ENCODE peak calls at places on chromosomes 13 and 19, in seven cellular contexts. T is heart left ventricle, C is WTC11, P is GM12865, D is adrenal gland, N is nephron progenitor cell, E is tibial artery. G is an unnamed sample.

GRCh38 chr13:43360196-43360595 is 336.8 kb downstream of the DNAJC15 start:
- DNase-seq in T (no peak), C (no peak), P (no peak), D (no peak), N (no peak), E (no peak), G (no peak)

GRCh38 chr13:48645845-48646244 is 7.9 kb upstream of the CYSLTR2 start:
- DNase-seq in T (no peak), C (no peak), P (no peak), D (no peak), N (no peak), E (no peak), G (no peak)

GRCh38 chr19:31232871-31233270 is 116.4 kb downstream of the TSHZ3 start:
- DNase-seq in T (no peak), C (no peak), P (no peak), D (no peak), N (no peak), E (no peak), G (no peak)

GRCh38 chr19:33194884-33195710 is 967 bp downstream of the LRP3 start:
- DNase-seq in T (no peak), C (peak; percentile 39), P (no peak), D (peak; percentile 82), N (peak; percentile 50), E (no peak), G (peak; percentile 41)

GRCh38 chr19:49639401-49640112 is 386 bp downstream of the RRAS start:
- DNase-seq in T (no peak), C (no peak), P (no peak), D (peak; percentile 69), N (no peak), E (no peak), G (no peak)

GRCh38 chr19:12667903-12668302 is 1.3 kb downstream of the WDR83 start:
- DNase-seq in T (no peak), C (no peak), P (no peak), D (no peak), N (no peak), E (no peak), G (no peak)

GRCh38 chr19:39423258-39424086 is 11.0 kb downstream of the PLEKHG2 start:
- DNase-seq in T (no peak), C (no peak), P (no peak), D (no peak), N (no peak), E (no peak), G (no peak)

GRCh38 chr19:7968796-7969559 is 25.5 kb upstream of the TIMM44 start:
- DNase-seq in T (no peak), C (no peak), P (no peak), D (no peak), N (no peak), E (no peak), G (no peak)

GRCh38 chr13:71865858-71866172 is 1.2 kb downstream of the DACH1 start:
- DNase-seq in T (peak; percentile 12), C (peak; percentile 21), P (no peak), D (no peak), N (no peak), E (no peak), G (peak; percentile 24)

GRCh38 chr19:1041835-1042685 is 2.2 kb downstream of the ABCA7 start:
- DNase-seq in T (no peak), C (no peak), P (no peak), D (no peak), N (no peak), E (peak; percentile 85), G (no peak)

GRCh38 chr13:47334173-47334572 is 437.3 kb upstream of the HTR2A start:
- DNase-seq in T (no peak), C (no peak), P (no peak), D (no peak), N (no peak), E (no peak), G (no peak)

GRCh38 chr19:14606627-14607026 is 23.7 kb downstream of the CLEC17A start:
- DNase-seq in T (no peak), C (no peak), P (no peak), D (no peak), N (no peak), E (no peak), G (no peak)

GRCh38 chr13:42847891-42848663 is 66.7 kb downstream of the FAM216B start:
- DNase-seq in T (no peak), C (no peak), P (no peak), D (no peak), N (no peak), E (no peak), G (no peak)

GRCh38 chr13:107441279-107441678 is 774.1 kb downstream of the LIG4 start:
- DNase-seq in T (no peak), C (no peak), P (no peak), D (no peak), N (no peak), E (no peak), G (no peak)

GRCh38 chr19:17757125-17757524 is 5.8 kb downstream of the FCHO1 start:
- DNase-seq in T (peak; percentile 52), C (no peak), P (no peak), D (peak; percentile 88), N (no peak), E (peak; percentile 78), G (no peak)

GRCh38 chr19:47274891-47275865 is 493 bp downstream of the INAFM1 start:
- DNase-seq in T (no peak), C (peak; percentile 45), P (no peak), D (peak; percentile 80), N (peak; percentile 66), E (peak; percentile 80), G (peak; percentile 28)

GRCh38 chr13:96041326-96042092 is 11.7 kb downstream of the UGGT2 start:
- DNase-seq in T (no peak), C (no peak), P (no peak), D (no peak), N (no peak), E (no peak), G (no peak)

GRCh38 chr13:113672002-113672651 is 5.1 kb downstream of the GRK1 start:
- DNase-seq in T (no peak), C (peak; percentile 12), P (no peak), D (no peak), N (no peak), E (no peak), G (no peak)

GRCh38 chr19:5891938-5892771 is 11.4 kb downstream of the NDUFA11 start:
- DNase-seq in T (no peak), C (peak; percentile 53), P (no peak), D (peak; percentile 64), N (peak; percentile 81), E (no peak), G (peak; percentile 73)

GRCh38 chr13:36815069-36815468 is 4.0 kb upstream of the RFXAP start:
- DNase-seq in T (no peak), C (no peak), P (peak; percentile 28), D (no peak), N (no peak), E (no peak), G (no peak)

GRCh38 chr13:94917814-94918213 is 205.5 kb upstream of the SOX21 start:
- DNase-seq in T (no peak), C (peak; percentile 23), P (no peak), D (no peak), N (peak; percentile 33), E (no peak), G (peak; percentile 18)

GRCh38 chr13:51271008-51271407 is 48.8 kb downstream of the FAM124A start:
- DNase-seq in T (no peak), C (no peak), P (no peak), D (no peak), N (no peak), E (no peak), G (no peak)

GRCh38 chr13:109146912-109147624 is 517.7 kb downstream of the MYO16 start:
- DNase-seq in T (no peak), C (no peak), P (no peak), D (peak; percentile 67), N (no peak), E (no peak), G (no peak)

GRCh38 chr13:50466554-50466953 is 376.9 kb downstream of the DLEU7 start:
- DNase-seq in T (no peak), C (no peak), P (no peak), D (no peak), N (no peak), E (no peak), G (no peak)

GRCh38 chr19:29001006-29001921 is 211.7 kb downstream of the UQCRFS1 start:
- DNase-seq in T (no peak), C (no peak), P (no peak), D (no peak), N (no peak), E (peak; percentile 45), G (no peak)

GRCh38 chr13:112443191-112444000 is 67.2 kb downstream of the SPACA7 start:
- DNase-seq in T (no peak), C (peak; percentile 79), P (no peak), D (peak; percentile 42), N (peak; percentile 66), E (no peak), G (peak; percentile 64)
- TF ChIP-seq CTCF in T (no peak), C (peak; percentile 15), P (peak; percentile 32), D (no peak), N (no peak), E (no peak), G (no peak)

GRCh38 chr13:65971541-65971940 is 1258.6 kb downstream of the PCDH9 start:
- DNase-seq in T (no peak), C (no peak), P (no peak), D (no peak), N (no peak), E (no peak), G (no peak)

GRCh38 chr13:65964672-65965071 is 1265.5 kb downstream of the PCDH9 start:
- DNase-seq in T (no peak), C (no peak), P (no peak), D (no peak), N (no peak), E (no peak), G (no peak)

GRCh38 chr13:65965496-65965895 is 1264.6 kb downstream of the PCDH9 start:
- DNase-seq in T (no peak), C (no peak), P (no peak), D (no peak), N (no peak), E (no peak), G (no peak)

DNA sequence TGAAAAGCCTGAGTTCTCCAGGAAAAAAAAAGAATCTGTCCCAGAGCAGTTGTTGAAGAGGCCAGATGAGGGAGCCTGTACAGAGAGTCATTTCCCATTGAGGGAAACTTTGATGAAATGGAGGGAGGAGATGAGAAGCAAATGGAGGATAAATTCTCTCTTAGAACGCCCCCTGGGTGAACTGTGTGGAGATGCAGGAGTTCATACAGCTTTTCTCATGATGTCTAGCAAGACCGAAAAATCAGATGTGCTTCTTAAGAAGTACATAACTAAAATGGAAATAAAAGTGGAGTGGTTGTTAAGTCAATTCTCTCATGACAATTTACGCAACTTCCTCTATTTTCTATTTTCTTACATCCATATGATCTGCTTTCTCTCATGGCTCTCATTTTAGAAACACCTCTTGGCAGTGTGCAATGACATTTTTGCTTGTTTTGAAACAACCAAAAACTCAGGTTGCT is 1263.1 kb downstream of the PCDH9 start:
- DNase-seq in T (no peak), C (no peak), P (peak; percentile 0), D (no peak), N (no peak), E (no peak), G (no peak)
- TF ChIP-seq CTCF in T (no peak), C (peak; percentile 43), P (no peak), D (peak; percentile 26), N (peak; percentile 28), E (no peak), G (peak; percentile 46)

GRCh38 chr13:98447881-98448641 is 128.8 kb downstream of the STK24 start:
- DNase-seq in T (peak; percentile 52), C (peak; percentile 78), P (peak; percentile 87), D (peak; percentile 71), N (peak; percentile 76), E (no peak), G (peak; percentile 72)
- TF ChIP-seq CTCF in T (peak; percentile 72), C (peak; percentile 78), P (peak; percentile 79), D (peak; percentile 32), N (peak; percentile 66), E (no peak), G (peak; percentile 72)

GRCh38 chr19:11014403-11014911 is 53.6 kb downstream of the SMARCA4 start:
- DNase-seq in T (no peak), C (no peak), P (no peak), D (no peak), N (no peak), E (no peak), G (no peak)
- TF ChIP-seq CTCF in T (no peak), C (no peak), P (no peak), D (no peak), N (no peak), E (no peak), G (no peak)